ENCODE peak calls at places on chromosomes 4 and X, in five cellular contexts. One of them, this sample, is unnamed.

GRCh38 chr4:15110120-15110571 is 107.9 kb downstream of the CPEB2 start:
- DNase-seq in GDM1: no peak
- DNase-seq in hepatocyte: peak
- DNase-seq in stimulated activated CD8-positive, alpha-beta memory T cell treated with anti-CD3 and anti-CD28 coated beads, Interleukin-4, amount 100 ng/mL, for 1 hour: no peak
- DNase-seq in body of pancreas: no peak
- DNase-seq in this sample: no peak

GRCh38 chr4:105714071-105714521 is 5.5 kb downstream of the GSTCD start:
- DNase-seq in hepatocyte: no peak
- DNase-seq in body of pancreas: no peak
- DNase-seq in stimulated activated CD8-positive, alpha-beta memory T cell treated with anti-CD3 and anti-CD28 coated beads, Interleukin-4, amount 100 ng/mL, for 1 hour: no peak
- DNase-seq in GDM1: peak
- DNase-seq in this sample: no peak

GRCh38 chrX:154548028-154548316 is 552 bp downstream of the IKBKG start:
- DNase-seq in hepatocyte: no peak
- DNase-seq in stimulated activated CD8-positive, alpha-beta memory T cell treated with anti-CD3 and anti-CD28 coated beads, Interleukin-4, amount 100 ng/mL, for 1 hour: no peak
- DNase-seq in GDM1: no peak
- DNase-seq in body of pancreas: no peak
- DNase-seq in this sample: no peak

GRCh38 chr4:175813841-175814240 is 1.8 kb upstream of the GPM6A start:
- DNase-seq in hepatocyte: no peak
- DNase-seq in GDM1: no peak
- DNase-seq in body of pancreas: no peak
- DNase-seq in stimulated activated CD8-positive, alpha-beta memory T cell treated with anti-CD3 and anti-CD28 coated beads, Interleukin-4, amount 100 ng/mL, for 1 hour: no peak
- DNase-seq in this sample: no peak

GRCh38 chr4:10762541-10762940 is 78.0 kb upstream of the CLNK start:
- DNase-seq in hepatocyte: peak
- DNase-seq in stimulated activated CD8-positive, alpha-beta memory T cell treated with anti-CD3 and anti-CD28 coated beads, Interleukin-4, amount 100 ng/mL, for 1 hour: no peak
- DNase-seq in body of pancreas: no peak
- DNase-seq in GDM1: no peak
- DNase-seq in this sample: no peak

GRCh38 chrX:49186125-49187027 is at the start of gene PRICKLE3:
- DNase-seq in GDM1: peak
- DNase-seq in body of pancreas: peak
- DNase-seq in hepatocyte: peak
- DNase-seq in stimulated activated CD8-positive, alpha-beta memory T cell treated with anti-CD3 and anti-CD28 coated beads, Interleukin-4, amount 100 ng/mL, for 1 hour: no peak
- DNase-seq in this sample: peak

GRCh38 chrX:11193035-11193469 is 81.9 kb downstream of the HCCS start:
- DNase-seq in hepatocyte: no peak
- DNase-seq in GDM1: no peak
- DNase-seq in body of pancreas: no peak
- DNase-seq in stimulated activated CD8-positive, alpha-beta memory T cell treated with anti-CD3 and anti-CD28 coated beads, Interleukin-4, amount 100 ng/mL, for 1 hour: no peak
- DNase-seq in this sample: no peak

GRCh38 chr4:112940364-112940763 is 109.1 kb upstream of the ANK2 start:
- DNase-seq in hepatocyte: no peak
- DNase-seq in stimulated activated CD8-positive, alpha-beta memory T cell treated with anti-CD3 and anti-CD28 coated beads, Interleukin-4, amount 100 ng/mL, for 1 hour: no peak
- DNase-seq in body of pancreas: no peak
- DNase-seq in GDM1: no peak
- DNase-seq in this sample: no peak

GRCh38 chr4:119184128-119184527 is 28.4 kb upstream of the USP53 start:
- DNase-seq in GDM1: no peak
- DNase-seq in hepatocyte: no peak
- DNase-seq in stimulated activated CD8-positive, alpha-beta memory T cell treated with anti-CD3 and anti-CD28 coated beads, Interleukin-4, amount 100 ng/mL, for 1 hour: no peak
- DNase-seq in body of pancreas: no peak
- DNase-seq in this sample: no peak

GRCh38 chr4:126874533-126874932 is 758.2 kb upstream of the INTU start:
- DNase-seq in GDM1: no peak
- DNase-seq in stimulated activated CD8-positive, alpha-beta memory T cell treated with anti-CD3 and anti-CD28 coated beads, Interleukin-4, amount 100 ng/mL, for 1 hour: no peak
- DNase-seq in body of pancreas: no peak
- DNase-seq in hepatocyte: no peak
- DNase-seq in this sample: no peak

GRCh38 chr4:82372502-82372873 is 1.3 kb downstream of the HNRNPD start:
- DNase-seq in GDM1: no peak
- DNase-seq in hepatocyte: peak
- DNase-seq in stimulated activated CD8-positive, alpha-beta memory T cell treated with anti-CD3 and anti-CD28 coated beads, Interleukin-4, amount 100 ng/mL, for 1 hour: no peak
- DNase-seq in body of pancreas: peak
- DNase-seq in this sample: no peak

GRCh38 chr4:118904935-118905334 is 16.3 kb downstream of the SYNPO2 start:
- DNase-seq in body of pancreas: peak
- DNase-seq in stimulated activated CD8-positive, alpha-beta memory T cell treated with anti-CD3 and anti-CD28 coated beads, Interleukin-4, amount 100 ng/mL, for 1 hour: no peak
- DNase-seq in GDM1: no peak
- DNase-seq in hepatocyte: no peak
- DNase-seq in this sample: no peak

This sample was measured in CMK.